ENCODE peak calls at places on chromosomes 12 and 14, in nine cellular contexts. M is stimulated activated CD4-positive, alpha-beta T cell treated with anti-CD3 and anti-CD28 coated beads, Interleukin-2, amount 100 ng/mL, for 48 hours; U is fibroblast of pulmonary artery; N is non-pigmented ciliary epithelial cell; L is activated CD4-positive, alpha-beta memory T cell treated with anti-CD3 and anti-CD28 coated beads for 36 hours; R is AG10803; G is CD4-positive, alpha-beta T cell; F is type B pancreatic cell; V is neural crest cell. T is an unnamed sample.

GRCh38 chr12:108801736-108802665 is 55.4 kb downstream of the SSH1 start:
- DNase-seq in M (no peak), U (peak), N (no peak), L (no peak), R (peak), G (no peak), F (no peak), V (peak), T (peak)

GRCh38 chr14:102078840-102079699 is 7.8 kb downstream of the HSP90AA1 start:
- DNase-seq in M (no peak), U (no peak), N (no peak), L (no peak), R (no peak), G (no peak), F (no peak), V (no peak), T (no peak)

GRCh38 chr14:86022031-86022629 is 492.2 kb downstream of the FLRT2 start:
- DNase-seq in M (no peak), U (peak), N (no peak), L (no peak), R (no peak), G (no peak), F (no peak), V (no peak), T (no peak)

GRCh38 chr12:58034311-58034710 is 92.9 kb downstream of the ATP23 start:
- DNase-seq in M (no peak), U (no peak), N (no peak), L (no peak), R (no peak), G (no peak), F (no peak), V (no peak), T (no peak)

GRCh38 chr14:66746316-66747006 is 238.5 kb downstream of the GPHN start:
- DNase-seq in M (no peak), U (peak), N (peak), L (no peak), R (peak), G (no peak), F (no peak), V (no peak), T (no peak)

GRCh38 chr14:64880382-64881121 is 845 bp upstream of the SPTB start:
- DNase-seq in M (peak), U (no peak), N (no peak), L (peak), R (no peak), G (peak), F (peak), V (peak), T (peak)

GRCh38 chr12:28089363-28089762 is 100.9 kb upstream of the CCDC91 start:
- DNase-seq in M (no peak), U (peak), N (no peak), L (no peak), R (peak), G (no peak), F (no peak), V (no peak), T (no peak)

GRCh38 chr14:52596320-52596719 is 43.7 kb downstream of the GPR137C start:
- DNase-seq in M (no peak), U (no peak), N (no peak), L (no peak), R (no peak), G (no peak), F (no peak), V (no peak), T (no peak)

GRCh38 chr14:90871605-90872233 is 55.5 kb upstream of the TTC7B start:
- DNase-seq in M (no peak), U (peak), N (no peak), L (no peak), R (peak), G (no peak), F (no peak), V (no peak), T (no peak)

GRCh38 chr14:98548071-98548686 is 723.8 kb downstream of the BCL11B start:
- DNase-seq in M (peak), U (no peak), N (no peak), L (peak), R (no peak), G (no peak), F (no peak), V (no peak), T (no peak)